ENCODE peak calls at places on chromosomes 1 and 21, in nine cellular contexts. P is neuronal stem cell, X is K562, O is MM.1S, D is astrocyte, T is SK-N-SH, I is hepatocyte, U is HCT116, A is mesendoderm. C is an unnamed sample.
A peak's percentile ranks its signal among the peaks of the same experiment; 100 is the strongest.

GRCh38 chr1:65147424-65148177 is 402 bp upstream of the AK4 start:
- DNase-seq in U (no peak), I (peak; percentile 78), O (peak; percentile 54), D (no peak), X (peak; percentile 83), A (peak; percentile 43), P (peak; percentile 31), T (peak; percentile 83), C (no peak)

GRCh38 chr1:212966619-212967018 is 16.3 kb downstream of the VASH2 start:
- DNase-seq in A (no peak), P (no peak), X (no peak), T (no peak), U (no peak), D (no peak), O (no peak), I (no peak), C (no peak)

GRCh38 chr1:222171005-222171404 is 376.9 kb downstream of the HHIPL2 start:
- DNase-seq in U (peak; percentile 21), O (peak; percentile 50), X (no peak), P (no peak), I (peak; percentile 56), T (peak; percentile 29), A (peak; percentile 75), D (peak; percentile 41), C (no peak)

GRCh38 chr1:156336242-156336641 is 1.9 kb downstream of the CCT3 start:
- DNase-seq in U (peak; percentile 19), O (peak; percentile 28), I (no peak), T (no peak), P (no peak), D (no peak), X (no peak), A (peak; percentile 13), C (no peak)

GRCh38 chr1:156709743-156710489 is 4.5 kb upstream of the CRABP2 start:
- DNase-seq in U (no peak), X (no peak), I (peak; percentile 59), D (peak; percentile 57), A (no peak), P (no peak), T (peak; percentile 71), O (no peak), C (no peak)

GRCh38 chr1:205344010-205344808 is 12.5 kb downstream of the KLHDC8A start:
- DNase-seq in A (peak; percentile 67), X (peak; percentile 71), P (no peak), I (peak; percentile 72), D (no peak), O (no peak), U (no peak), T (peak; percentile 77), C (no peak)

GRCh38 chr1:165843304-165843703 is 15.9 kb downstream of the UCK2 start:
- DNase-seq in T (no peak), I (no peak), D (no peak), P (no peak), A (no peak), U (no peak), O (no peak), X (no peak), C (no peak)

GRCh38 chr1:90836345-90836679 is 119.2 kb upstream of the BARHL2 start:
- DNase-seq in P (no peak), X (no peak), T (no peak), D (no peak), A (no peak), O (no peak), U (no peak), I (no peak), C (no peak)

GRCh38 chr1:109910123-109910962 is at the start of gene CSF1:
- DNase-seq in O (no peak), A (peak; percentile 64), I (peak; percentile 84), T (peak; percentile 87), P (peak; percentile 70), X (peak; percentile 92), U (no peak), D (peak; percentile 79), C (peak; percentile 55)

GRCh38 chr1:234598974-234599616 is 10.9 kb downstream of the IRF2BP2 start:
- DNase-seq in A (no peak), X (no peak), U (no peak), D (no peak), O (no peak), I (peak; percentile 27), P (no peak), T (no peak), C (no peak)

GRCh38 chr1:84892657-84893618 is at the start of gene LPAR3:
- DNase-seq in P (peak; percentile 67), O (no peak), A (peak; percentile 86), T (peak; percentile 88), I (peak; percentile 44), U (peak; percentile 71), D (no peak), X (no peak), C (no peak)

GRCh38 chr1:247576514-247576913 is 11.6 kb upstream of the OR2G2 start:
- DNase-seq in A (peak; percentile 16), U (peak; percentile 4), O (peak; percentile 45), P (no peak), T (peak; percentile 10), D (no peak), I (no peak), X (no peak), C (no peak)

GRCh38 chr1:111465754-111466153 is 8.0 kb upstream of the C1orf162 start:
- DNase-seq in X (no peak), A (no peak), P (no peak), U (no peak), I (no peak), T (no peak), O (no peak), D (no peak), C (no peak)
- H3K36me3 ChIP-seq in X (peaks cover 49% of the 10 kb centered on the region), A (no peaks in the 10 kb centered on the region), P (peaks cover 3% of the 10 kb centered on the region), U (peaks cover 10% of the 10 kb centered on the region), I (no peaks in the 10 kb centered on the region), T (peaks cover 34% of the 10 kb centered on the region), O (no peaks in the 10 kb centered on the region), D (peaks cover 9% of the 10 kb centered on the region), C (peaks cover 59% of the 10 kb centered on the region)

GRCh38 chr1:1426961-1427934 is 6.2 kb upstream of the ANKRD65 start:
- DNase-seq in O (no peak), X (peak; percentile 78), I (peak; percentile 67), T (peak; percentile 89), D (no peak), U (no peak), A (peak; percentile 72), P (peak; percentile 76), C (peak; percentile 32)
- H3K4me2 ChIP-seq in O (no peak overlapping the region), X (peak overlapping the region; percentile 45), I (peak overlapping the region; percentile 83), T (no peak overlapping the region), D (peak overlapping the region; percentile 75), U (no peak overlapping the region), A (no peak overlapping the region), P (peak overlapping the region; percentile 80), C (no peak overlapping the region)

GRCh38 chr1:180507826-180508724 is 5.7 kb upstream of the ACBD6 start:
- DNase-seq in X (peak; percentile 57), A (no peak), T (peak; percentile 30), I (no peak), U (no peak), D (peak; percentile 73), O (no peak), P (no peak), C (no peak)

GRCh38 chr1:180505732-180506335 is 3.5 kb upstream of the ACBD6 start:
- DNase-seq in D (no peak), X (no peak), O (no peak), P (no peak), A (no peak), I (no peak), U (peak; percentile 24), T (no peak), C (no peak)

GRCh38 chr1:180510882-180511281 is 8.5 kb upstream of the ACBD6 start:
- DNase-seq in X (no peak), A (no peak), U (no peak), T (no peak), P (no peak), D (no peak), I (no peak), O (no peak), C (no peak)

GRCh38 chr1:180504186-180504585 is 1.8 kb upstream of the ACBD6 start:
- DNase-seq in I (no peak), T (no peak), P (no peak), O (no peak), U (no peak), X (no peak), A (no peak), D (no peak), C (no peak)

DNA sequence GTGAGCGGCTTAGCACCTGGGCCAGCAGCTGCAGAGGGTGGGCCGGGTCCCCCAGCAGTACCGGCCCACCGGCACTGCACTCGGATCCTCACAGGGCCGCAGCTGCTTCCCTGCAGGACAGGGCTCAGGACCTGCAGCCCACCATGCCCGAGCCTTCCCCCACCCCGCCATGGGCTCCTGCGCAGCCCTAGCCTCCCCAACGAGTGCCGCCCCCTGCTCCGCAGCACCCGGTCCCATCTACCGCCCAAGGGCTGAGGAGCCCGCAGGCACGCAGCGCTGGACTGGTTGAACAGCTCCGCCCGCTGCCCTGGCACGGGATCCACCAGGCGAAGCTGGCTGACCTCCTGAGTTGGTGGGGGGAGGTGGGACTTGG is 6.3 kb upstream of the ACBD6 start:
- DNase-seq in U (no peak), I (no peak), D (no peak), O (no peak), T (no peak), X (no peak), A (no peak), P (no peak), C (no peak)
- H3K4me1 ChIP-seq in U (peaks cover 15% of the 10 kb centered on the region), I (no peaks in the 10 kb centered on the region), D (no peaks in the 10 kb centered on the region), O (no peaks in the 10 kb centered on the region), T (no peaks in the 10 kb centered on the region), X (peaks cover 3% of the 10 kb centered on the region), A (no peaks in the 10 kb centered on the region), P (no peaks in the 10 kb centered on the region), C (peaks cover under 1% of the 10 kb centered on the region)

DNA sequence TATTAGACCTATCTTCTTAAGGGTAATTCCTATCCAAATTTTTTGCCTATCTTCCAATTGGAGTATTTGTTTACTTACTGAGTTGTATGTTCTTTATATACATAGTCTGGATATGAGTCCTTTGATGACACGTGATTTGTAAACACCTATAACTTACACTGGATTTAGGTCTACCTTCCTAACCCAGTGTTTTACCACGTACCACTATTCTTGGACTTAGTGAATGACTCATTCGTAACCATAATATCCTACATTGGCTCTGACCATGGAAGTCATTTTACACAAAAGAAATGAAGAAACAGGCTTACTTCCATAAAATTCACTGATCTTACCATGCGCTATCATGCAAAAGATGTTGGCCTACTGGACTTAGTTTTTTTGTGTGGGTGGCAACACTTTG is 23.9 kb upstream of the ZZZ3 start:
- DNase-seq in U (no peak), D (no peak), I (no peak), X (no peak), T (no peak), P (no peak), O (no peak), A (no peak), C (no peak)
- H3K36me3 ChIP-seq in U (peaks cover 15% of the 10 kb centered on the region), D (peaks cover 24% of the 10 kb centered on the region), I (no peaks in the 10 kb centered on the region), X (peaks cover 46% of the 10 kb centered on the region), T (peaks cover 55% of the 10 kb centered on the region), P (peaks cover 8% of the 10 kb centered on the region), O (no peaks in the 10 kb centered on the region), A (no peaks in the 10 kb centered on the region), C (peaks cover 43% of the 10 kb centered on the region)

GRCh38 chr21:34580181-34580700 is 34.7 kb downstream of the RCAN1 start:
- DNase-seq in I (peak; percentile 30), X (no peak), T (no peak), U (no peak), D (no peak), A (no peak), P (no peak), O (no peak), C (no peak)
- H3K4me2 ChIP-seq in I (no peak overlapping the region), X (no peak overlapping the region), T (no peak overlapping the region), U (no peak overlapping the region), D (no peak overlapping the region), A (no peak overlapping the region), P (no peak overlapping the region), O (no peak overlapping the region), C (no peak overlapping the region)